ENCODE peak calls at places on chromosomes 4 and X, in five cellular contexts. H, L, N, I and V are unnamed samples.

GRCh38 chr4:123469696-123470095 is 73.1 kb downstream of the SPRY1 start:
- DNase-seq in H (no peak), L (no peak), N (no peak), I (no peak), V (no peak)

GRCh38 chr4:55321707-55322264 is 24.3 kb upstream of the SRD5A3 start:
- DNase-seq in H (peak; percentile 78), L (peak; percentile 58), N (peak; percentile 82), I (peak; percentile 93), V (peak; percentile 83)

GRCh38 chr4:163484906-163485305 is 9.6 kb upstream of the TMA16 start:
- DNase-seq in H (peak; percentile 40), L (peak; percentile 14), N (peak; percentile 55), I (peak; percentile 61), V (peak; percentile 66)

GRCh38 chrX:100296183-100296753 is 113.8 kb downstream of the PCDH19 start:
- DNase-seq in H (no peak), L (no peak), N (no peak), I (no peak), V (no peak)

GRCh38 chrX:29470029-29470428 is 745.3 kb upstream of the MAGEB2 start:
- DNase-seq in H (peak; percentile 57), L (peak; percentile 14), N (peak; percentile 67), I (peak; percentile 74), V (no peak)

GRCh38 chr4:119059221-119059620 is 76.4 kb upstream of the MYOZ2 start:
- DNase-seq in H (no peak), L (no peak), N (no peak), I (no peak), V (no peak)

GRCh38 chr4:40140206-40140605 is 56.6 kb upstream of the RHOH start:
- DNase-seq in H (no peak), L (no peak), N (no peak), I (no peak), V (no peak)

GRCh38 chr4:67929447-67929846 is 33.8 kb downstream of the TMPRSS11A start:
- DNase-seq in H (peak; percentile 9), L (no peak), N (peak; percentile 96), I (peak; percentile 43), V (no peak)

GRCh38 chrX:19794690-19795089 is 92.7 kb downstream of the SH3KBP1 start:
- DNase-seq in H (no peak), L (no peak), N (no peak), I (peak; percentile 20), V (no peak)

GRCh38 chr4:69781458-69782418 is 21.3 kb upstream of the SULT1B1 start:
- DNase-seq in H (no peak), L (no peak), N (no peak), I (no peak), V (no peak)

GRCh38 chrX:75648803-75649588 is 126.2 kb upstream of the ZDHHC15 start:
- DNase-seq in H (no peak), L (no peak), N (no peak), I (no peak), V (no peak)

GRCh38 chr4:57055873-57056272 is 54.3 kb downstream of the IGFBP7 start:
- DNase-seq in H (no peak), L (no peak), N (no peak), I (no peak), V (no peak)

GRCh38 chr4:36273276-36273675 is 8.1 kb upstream of the DTHD1 start:
- DNase-seq in H (no peak), L (no peak), N (peak; percentile 79), I (peak; percentile 7), V (no peak)

GRCh38 chr4:118798658-118799057 is 37.3 kb downstream of the SEC24D start:
- DNase-seq in H (no peak), L (no peak), N (no peak), I (no peak), V (no peak)

GRCh38 chr4:156252300-156253016 is 298.8 kb upstream of the CTSO start:
- DNase-seq in H (peak; percentile 15), L (peak; percentile 21), N (no peak), I (peak; percentile 11), V (no peak)

GRCh38 chr4:24583451-24584174 is 741 bp downstream of the DHX15 start:
- DNase-seq in H (peak; percentile 34), L (no peak), N (peak; percentile 70), I (peak; percentile 60), V (peak; percentile 40)

GRCh38 chrX:12901486-12901885 is 4.9 kb upstream of the TLR8 start:
- DNase-seq in H (peak; percentile 43), L (peak; percentile 14), N (peak; percentile 61), I (peak; percentile 60), V (peak; percentile 59)

GRCh38 chrX:110418857-110419249 is 60.2 kb downstream of the RTL9 start:
- DNase-seq in H (no peak), L (peak; percentile 62), N (peak; percentile 29), I (peak; percentile 32), V (no peak)

GRCh38 chrX:155666741-155667140 is 54.0 kb upstream of the TMLHE start:
- DNase-seq in H (no peak), L (no peak), N (no peak), I (no peak), V (no peak)

DNA sequence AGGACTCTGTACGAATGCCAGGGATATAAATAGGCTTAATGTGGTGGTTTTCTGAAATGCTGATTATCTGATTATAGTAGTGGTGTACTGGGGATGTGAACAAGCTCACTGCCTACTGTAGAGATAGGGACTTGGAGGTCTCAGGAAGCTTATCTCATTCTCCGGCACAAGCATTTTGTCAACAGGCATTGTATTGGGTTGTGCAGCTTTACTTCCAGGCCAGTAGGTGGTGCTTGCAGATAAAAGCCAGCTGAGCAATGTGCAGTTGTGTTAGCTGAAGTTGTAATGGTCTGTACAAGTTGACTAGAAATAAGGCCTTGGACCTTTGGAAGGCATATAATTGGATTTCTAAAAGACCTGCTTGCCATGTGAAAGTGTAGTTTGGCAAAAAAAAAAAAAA is 49.5 kb upstream of the TMLHE start:
- DNase-seq in H (no peak), L (no peak), N (peak; percentile 24), I (peak; percentile 7), V (no peak)
- TF ChIP-seq CTCF in H (peak; percentile 18), L (peak; percentile 13), N (peak; percentile 48), I (peak; percentile 35), V (no peak)

DNA sequence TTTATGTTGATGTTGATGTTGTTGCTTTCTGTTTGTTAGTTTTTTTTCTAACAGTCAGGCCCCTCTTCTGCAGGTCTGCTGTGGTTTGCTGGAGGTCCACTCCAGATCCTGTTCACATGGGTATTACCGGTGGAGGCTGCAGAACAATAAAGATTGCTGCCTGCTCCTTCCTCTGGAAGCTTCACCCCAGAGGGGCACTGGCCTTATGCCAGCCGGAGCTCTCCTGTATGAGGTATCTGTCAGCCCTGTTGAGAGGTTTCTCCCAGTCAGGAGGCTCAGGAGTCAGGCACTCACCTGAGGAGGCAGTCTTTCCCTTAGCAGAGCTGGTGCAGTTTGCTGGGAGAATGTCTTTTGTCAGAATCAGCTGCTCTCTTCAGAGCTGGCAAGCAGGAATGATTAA is 34.7 kb downstream of the CDX4 start:
- DNase-seq in H (no peak), L (no peak), N (no peak), I (no peak), V (no peak)
- TF ChIP-seq CTCF in H (no peak), L (no peak), N (no peak), I (no peak), V (no peak)

DNA sequence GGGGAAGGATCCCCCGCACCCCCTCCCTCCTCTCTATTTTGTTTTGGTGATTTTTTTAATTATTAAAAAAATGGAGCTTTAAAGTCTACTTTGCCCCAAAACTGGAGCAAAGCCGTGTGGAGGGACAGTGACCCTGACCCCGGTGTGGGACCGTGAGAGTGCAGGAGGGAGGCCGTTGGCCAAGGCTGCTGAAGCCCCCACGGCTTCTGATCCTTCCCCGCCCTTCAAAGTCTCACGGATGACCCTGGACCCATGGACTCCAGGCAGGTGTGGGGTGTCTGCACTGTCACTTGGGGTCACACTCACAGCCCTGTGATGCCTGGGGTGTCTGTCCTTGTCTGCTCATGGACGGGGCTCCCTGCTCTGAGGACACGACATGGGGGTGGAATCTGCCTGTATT is 133.3 kb downstream of the CPZ start:
- DNase-seq in H (no peak), L (no peak), N (no peak), I (no peak), V (no peak)
- TF ChIP-seq CTCF in H (no peak), L (no peak), N (no peak), I (no peak), V (no peak)

DNA sequence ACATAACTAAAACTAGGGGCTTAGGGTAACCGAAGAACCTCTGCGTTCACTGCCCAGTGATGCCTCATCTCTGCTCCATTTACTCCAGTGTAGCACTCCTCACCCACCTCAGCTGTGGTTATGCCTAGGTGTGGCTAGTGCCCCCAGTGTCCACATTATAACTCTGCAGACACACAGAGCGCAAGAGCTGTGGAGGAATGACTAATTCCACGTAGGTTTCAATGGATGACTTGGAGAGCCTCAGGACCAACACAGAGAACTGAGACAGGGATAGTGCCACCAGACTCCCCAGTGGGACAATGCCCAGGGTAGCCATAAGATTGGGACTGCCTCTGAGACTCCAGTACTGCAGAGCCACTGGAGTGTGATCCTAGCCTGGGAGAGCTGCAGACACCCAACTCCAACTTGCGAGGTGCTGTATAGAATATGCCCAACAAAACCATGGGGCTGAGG is 542.4 kb upstream of the DIPK2B start:
- DNase-seq in H (peak; percentile 72), L (peak; percentile 77), N (peak; percentile 71), I (peak; percentile 78), V (no peak)
- TF ChIP-seq CTCF in H (peak; percentile 41), L (peak; percentile 30), N (peak; percentile 35), I (peak; percentile 42), V (no peak)

GRCh38 chrX:152637649-152638442 is at the start of gene GABRQ:
- DNase-seq in H (peak; percentile 0), L (no peak), N (peak; percentile 9), I (peak; percentile 11), V (peak; percentile 53)

GRCh38 chrX:152639426-152639825 is 1.7 kb downstream of the GABRQ start:
- DNase-seq in H (no peak), L (no peak), N (no peak), I (no peak), V (no peak)

GRCh38 chrX:152632445-152633097 is 5.1 kb upstream of the GABRQ start:
- DNase-seq in H (peak; percentile 22), L (no peak), N (peak; percentile 40), I (peak; percentile 54), V (peak; percentile 57)

GRCh38 chrX:152638443-152638904 is 779 bp downstream of the GABRQ start:
- DNase-seq in H (no peak), L (no peak), N (no peak), I (no peak), V (no peak)

GRCh38 chrX:152635941-152636340 is 1.8 kb upstream of the GABRQ start:
- DNase-seq in H (peak; percentile 61), L (peak; percentile 28), N (peak; percentile 55), I (peak; percentile 70), V (peak; percentile 35)
- TF ChIP-seq CTCF in H (peak; percentile 78), L (peak; percentile 52), N (peak; percentile 65), I (peak; percentile 62), V (peak; percentile 69)

GRCh38 chr4:16450724-16451123 is 224.5 kb upstream of the TAPT1 start:
- DNase-seq in H (peak; percentile 19), L (no peak), N (no peak), I (peak; percentile 5), V (no peak)
- TF ChIP-seq CTCF in H (peak; percentile 56), L (peak; percentile 34), N (no peak), I (peak; percentile 17), V (no peak)

GRCh38 chr4:45455217-45455616 is 668.6 kb downstream of the GABRG1 start:
- DNase-seq in H (no peak), L (no peak), N (no peak), I (no peak), V (no peak)

GRCh38 chr4:45453258-45453841 is 670.5 kb downstream of the GABRG1 start:
- DNase-seq in H (peak; percentile 1), L (no peak), N (peak; percentile 42), I (peak; percentile 10), V (no peak)
- TF ChIP-seq CTCF in H (peak; percentile 41), L (no peak), N (peak; percentile 51), I (peak; percentile 8), V (peak; percentile 74)